ENCODE peak calls at places on chromosomes 7 and 10, in nine cellular contexts. K is sigmoid colon; U is breast epithelium; G is IMR-90; Z is CD8-positive, alpha-beta memory T cell; R is heart left ventricle; W is fibroblast of lung; A is cardiac muscle cell; C is CD8-positive, alpha-beta T cell. M is an unnamed sample. For H3K4me1, the result is how much of the 10 kb centered on the place peaks cover.

GRCh38 chr10:7986851-7987250 is 67.6 kb upstream of the GATA3 start:
- DNase-seq in K (no peak), U (no peak), G (peak), Z (no peak), R (no peak), W (peak), A (peak), C (no peak), M (no peak)

GRCh38 chr10:92291921-92292860 is 1.2 kb downstream of the MARCHF5 start:
- DNase-seq in K (peak), U (peak), G (peak), Z (peak), R (peak), W (peak), A (peak), C (no peak), M (peak)

GRCh38 chr10:19054289-19054688 is 5.7 kb downstream of the MALRD1 start:
- DNase-seq in K (no peak), U (no peak), G (no peak), Z (no peak), R (no peak), W (no peak), A (no peak), C (no peak), M (no peak)

GRCh38 chr7:8261711-8262695 is at the start of gene ICA1:
- DNase-seq in K (peak), U (peak), G (no peak), Z (no peak), R (peak), W (peak), A (peak), C (no peak), M (no peak)

GRCh38 chr10:71769279-71769823 is 4.0 kb downstream of the VSIR start:
- DNase-seq in K (no peak), U (no peak), G (peak), Z (no peak), R (peak), W (peak), A (no peak), C (no peak), M (no peak)

GRCh38 chr10:121838931-121839330 is 88.9 kb downstream of the ATE1 start:
- DNase-seq in K (no peak), U (no peak), G (no peak), Z (no peak), R (no peak), W (no peak), A (no peak), C (no peak), M (no peak)

GRCh38 chr10:114603943-114604342 is 54.1 kb downstream of the ABLIM1 start:
- DNase-seq in K (no peak), U (no peak), G (no peak), Z (no peak), R (peak), W (peak), A (peak), C (no peak), M (no peak)

GRCh38 chr7:95045236-95045923 is 138.0 kb downstream of the PPP1R9A start:
- DNase-seq in K (no peak), U (no peak), G (no peak), Z (no peak), R (no peak), W (peak), A (peak), C (no peak), M (no peak)

GRCh38 chr7:100983451-100984187 is 14.3 kb downstream of the MUC12 start:
- DNase-seq in K (no peak), U (no peak), G (peak), Z (no peak), R (no peak), W (peak), A (peak), C (no peak), M (no peak)

GRCh38 chr7:70660819-70661191 is 471.1 kb upstream of the GALNT17 start:
- DNase-seq in K (no peak), U (no peak), G (no peak), Z (no peak), R (no peak), W (no peak), A (no peak), C (no peak), M (no peak)

GRCh38 chr10:110493832-110494426 is 3.8 kb upstream of the DUSP5 start:
- DNase-seq in K (no peak), U (peak), G (peak), Z (no peak), R (no peak), W (no peak), A (no peak), C (no peak), M (no peak)

GRCh38 chr10:63204667-63205391 is 71.7 kb downstream of the NRBF2 start:
- DNase-seq in K (no peak), U (no peak), G (no peak), Z (no peak), R (no peak), W (no peak), A (no peak), C (no peak), M (no peak)

GRCh38 chr10:102601639-102602038 is 42.6 kb upstream of the TRIM8 start:
- DNase-seq in K (no peak), U (no peak), G (no peak), Z (no peak), R (no peak), W (no peak), A (no peak), C (no peak), M (no peak)
- H3K27ac ChIP-seq in K (peak), U (peak), G (peak), Z (no peak), R (peak), W (peak), A (peak), C (no peak), M (no peak)

GRCh38 chr10:64288404-64288803 is 767.2 kb downstream of the REEP3 start:
- DNase-seq in K (no peak), U (no peak), G (no peak), Z (no peak), R (no peak), W (no peak), A (no peak), C (no peak), M (no peak)

GRCh38 chr10:64283621-64284020 is 762.4 kb downstream of the REEP3 start:
- DNase-seq in K (no peak), U (no peak), G (no peak), Z (no peak), R (no peak), W (no peak), A (no peak), C (no peak), M (no peak)

GRCh38 chr10:64286533-64286932 is 765.3 kb downstream of the REEP3 start:
- DNase-seq in K (no peak), U (no peak), G (no peak), Z (no peak), R (no peak), W (no peak), A (no peak), C (no peak), M (no peak)
- H3K4me1 ChIP-seq in K (under half), U (under half), G (under half), Z (under half), R (under half), W (under half), A (under half), C (under half), M (under half)

GRCh38 chr7:98119257-98119918 is 12.7 kb downstream of the LMTK2 start:
- DNase-seq in K (no peak), U (no peak), G (peak), Z (no peak), R (no peak), W (peak), A (peak), C (no peak), M (no peak)
- H3K4me3 ChIP-seq in K (no peak), U (no peak), G (no peak), Z (no peak), R (no peak), W (no peak), A (no peak), C (no peak), M (no peak)

DNA sequence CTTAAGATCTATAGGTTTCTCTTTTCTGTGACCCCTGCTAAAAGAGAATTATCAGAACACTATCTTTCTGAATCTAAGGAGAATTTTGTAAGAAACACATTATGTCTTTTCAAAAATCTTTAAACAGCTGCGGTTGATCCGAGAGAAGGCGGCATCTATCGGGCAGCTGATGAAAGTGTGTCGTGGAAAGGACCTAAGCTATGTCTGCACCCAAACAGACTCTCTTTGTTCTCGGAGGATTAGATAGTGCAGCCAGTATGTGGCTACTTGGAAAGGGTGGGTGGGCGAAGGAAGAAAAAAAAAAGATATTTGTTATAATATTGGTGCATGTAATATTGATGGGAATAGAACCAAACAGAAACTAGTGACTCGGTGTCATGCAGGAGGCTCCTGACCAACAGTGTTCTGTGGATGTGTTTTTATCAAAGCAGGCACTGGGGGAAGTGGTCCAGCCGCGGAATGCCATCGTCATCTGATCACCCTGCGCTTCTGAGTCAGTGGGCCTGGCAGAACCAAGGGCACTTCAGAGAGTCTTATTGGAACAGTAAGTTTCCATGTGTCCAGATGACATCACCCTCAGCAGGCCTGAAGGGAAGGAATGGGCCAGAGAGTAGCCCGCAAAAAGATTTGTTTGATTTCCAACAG is 509.7 kb upstream of the AKR1E2 start:
- DNase-seq in K (peak), U (peak), G (peak), Z (no peak), R (peak), W (peak), A (peak), C (no peak), M (no peak)
- H3K27ac ChIP-seq in K (peak), U (peak), G (peak), Z (no peak), R (no peak), W (peak), A (no peak), C (no peak), M (no peak)

DNA sequence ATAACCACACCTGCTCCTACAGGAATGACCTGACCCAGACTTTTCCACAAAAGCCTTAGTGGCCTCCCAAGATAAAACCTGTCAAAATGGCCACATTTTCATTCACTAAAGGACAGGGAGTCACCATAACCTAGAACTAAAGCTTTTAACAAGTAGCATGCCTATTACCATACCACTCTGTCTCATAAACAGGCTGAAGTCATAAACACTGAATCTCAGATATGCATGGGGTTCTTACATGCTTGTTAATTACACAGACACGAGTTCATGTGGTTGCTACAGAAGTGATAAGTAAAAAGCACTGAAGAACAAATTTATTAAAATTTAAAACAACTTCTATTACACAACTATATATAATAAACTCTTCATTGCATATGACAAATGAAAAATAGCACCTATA is 56.0 kb downstream of the HIPK2 start:
- DNase-seq in K (no peak), U (no peak), G (no peak), Z (no peak), R (no peak), W (no peak), A (no peak), C (no peak), M (no peak)
- H3K4me1 ChIP-seq in K (under half), U (under half), G (under half), Z (under half), R (under half), W (under half), A (under half), C (under half), M (under half)

DNA sequence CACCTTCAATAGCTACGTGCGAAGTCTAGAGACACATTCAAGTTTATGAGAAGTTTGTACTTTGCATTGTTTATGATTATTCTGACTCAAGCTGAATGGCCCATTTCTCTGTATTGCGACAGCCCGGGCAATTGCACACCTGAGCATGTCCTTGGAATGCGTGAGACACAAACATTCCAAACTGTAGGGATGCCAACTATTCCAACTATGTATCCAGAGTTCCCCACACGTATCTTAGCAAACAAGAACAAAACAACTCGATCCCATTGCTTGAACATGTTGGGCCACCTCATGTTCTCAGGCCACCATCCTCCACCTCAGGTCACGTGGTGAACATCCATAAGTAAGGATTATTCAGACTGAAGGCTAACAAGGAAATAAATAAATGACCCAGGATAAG is 51.4 kb upstream of the EGFR start:
- DNase-seq in K (no peak), U (peak), G (peak), Z (no peak), R (no peak), W (peak), A (no peak), C (no peak), M (no peak)
- H3K4me3 ChIP-seq in K (no peak), U (no peak), G (no peak), Z (no peak), R (no peak), W (no peak), A (no peak), C (no peak), M (no peak)

GRCh38 chr10:5148678-5149032 is 36.3 kb downstream of the AKR1C8 start:
- DNase-seq in K (no peak), U (no peak), G (no peak), Z (no peak), R (no peak), W (no peak), A (no peak), C (no peak), M (no peak)
- H3K27ac ChIP-seq in K (no peak), U (no peak), G (no peak), Z (no peak), R (no peak), W (no peak), A (no peak), C (no peak), M (no peak)